ENCODE peak calls at places on chromosomes 11 and 22, in five cellular contexts. One of them, this sample, is unnamed.

GRCh38 chr11:57980201-57980600 is 43.5 kb upstream of the OR9Q1 start:
- DNase-seq in mesothelial cell of epicardium: no peak
- DNase-seq in BJ: no peak
- DNase-seq in lung: no peak
- DNase-seq in right lobe of liver: no peak
- DNase-seq in this sample: no peak

GRCh38 chr11:34281256-34281655 is 76.6 kb downstream of the ABTB2 start:
- DNase-seq in mesothelial cell of epicardium: no peak
- DNase-seq in BJ: no peak
- DNase-seq in lung: no peak
- DNase-seq in right lobe of liver: no peak
- DNase-seq in this sample: no peak

GRCh38 chr11:128632151-128632791 is 44.9 kb upstream of the ETS1 start:
- DNase-seq in mesothelial cell of epicardium: no peak
- DNase-seq in BJ: no peak
- DNase-seq in lung: no peak
- DNase-seq in right lobe of liver: no peak
- DNase-seq in this sample: peak

GRCh38 chr22:33579448-33580093 is 340.7 kb downstream of the LARGE1 start:
- DNase-seq in mesothelial cell of epicardium: no peak
- DNase-seq in BJ: no peak
- DNase-seq in lung: peak
- DNase-seq in right lobe of liver: no peak
- DNase-seq in this sample: no peak

GRCh38 chr22:26428515-26429457 is at the start of gene ASPHD2:
- DNase-seq in mesothelial cell of epicardium: peak
- DNase-seq in BJ: no peak
- DNase-seq in lung: peak
- DNase-seq in right lobe of liver: peak
- DNase-seq in this sample: peak

GRCh38 chr11:44528103-44528502 is 37.4 kb upstream of the CD82 start:
- DNase-seq in mesothelial cell of epicardium: no peak
- DNase-seq in BJ: no peak
- DNase-seq in lung: no peak
- DNase-seq in right lobe of liver: no peak
- DNase-seq in this sample: no peak

GRCh38 chr11:1827095-1827797 is 7.5 kb upstream of the SYT8 start:
- DNase-seq in mesothelial cell of epicardium: no peak
- DNase-seq in BJ: no peak
- DNase-seq in lung: peak
- DNase-seq in right lobe of liver: peak
- DNase-seq in this sample: no peak

GRCh38 chr11:116701876-116702275 is 70.9 kb downstream of the BUD13 start:
- DNase-seq in mesothelial cell of epicardium: no peak
- DNase-seq in BJ: no peak
- DNase-seq in lung: no peak
- DNase-seq in right lobe of liver: no peak
- DNase-seq in this sample: no peak

GRCh38 chr22:19085233-19086043 is 36.8 kb downstream of the DGCR2 start:
- DNase-seq in mesothelial cell of epicardium: no peak
- DNase-seq in BJ: no peak
- DNase-seq in lung: no peak
- DNase-seq in right lobe of liver: no peak
- DNase-seq in this sample: no peak

GRCh38 chr22:32177221-32177765 is 18.2 kb upstream of the C22orf42 start:
- DNase-seq in mesothelial cell of epicardium: no peak
- DNase-seq in BJ: no peak
- DNase-seq in lung: no peak
- DNase-seq in right lobe of liver: no peak
- DNase-seq in this sample: no peak

GRCh38 chr11:9797300-9797699 is 133.4 kb downstream of the SWAP70 start:
- DNase-seq in mesothelial cell of epicardium: no peak
- DNase-seq in BJ: no peak
- DNase-seq in lung: no peak
- DNase-seq in right lobe of liver: no peak
- DNase-seq in this sample: no peak

GRCh38 chr11:124799384-124800225 is 601 bp downstream of the MSANTD2 start:
- DNase-seq in mesothelial cell of epicardium: peak
- DNase-seq in BJ: no peak
- DNase-seq in lung: peak
- DNase-seq in right lobe of liver: peak
- DNase-seq in this sample: no peak

GRCh38 chr11:71251159-71251721 is 1.1 kb downstream of the SHANK2 start:
- DNase-seq in mesothelial cell of epicardium: no peak
- DNase-seq in BJ: no peak
- DNase-seq in lung: no peak
- DNase-seq in right lobe of liver: no peak
- DNase-seq in this sample: no peak

This sample was measured in AG04450.